ENCODE peak calls at places on chromosomes 4 and X, in seven cellular contexts. H is psoas muscle, F is SK-N-SH, R is tibial artery, V is brain microvascular endothelial cell, D is PC-3, U is GM12865. N is an unnamed sample.

GRCh38 chr4:137960371-137961050 is 281.6 kb downstream of the SLC7A11 start:
- DNase-seq in H (no peak), F (no peak), R (no peak), V (peak), D (peak), U (no peak), N (no peak)

GRCh38 chr4:185395255-185395955 is at the start of gene LRP2BP:
- DNase-seq in H (no peak), F (no peak), R (no peak), V (no peak), D (peak), U (peak), N (no peak)

GRCh38 chrX:132433001-132433400 is 55.8 kb downstream of the MBNL3 start:
- DNase-seq in H (no peak), F (no peak), R (no peak), V (no peak), D (no peak), U (no peak), N (no peak)

GRCh38 chr4:176001171-176002006 is 64.3 kb upstream of the WDR17 start:
- DNase-seq in H (peak), F (peak), R (no peak), V (peak), D (no peak), U (no peak), N (no peak)

GRCh38 chrX:119753001-119753400 is 5.4 kb upstream of the SOWAHD start:
- DNase-seq in H (no peak), F (no peak), R (no peak), V (no peak), D (no peak), U (no peak), N (no peak)

GRCh38 chr4:48375651-48376291 is 34.4 kb downstream of the SLAIN2 start:
- DNase-seq in H (no peak), F (no peak), R (no peak), V (peak), D (peak), U (no peak), N (no peak)

GRCh38 chr4:3292571-3293409 is at the start of gene RGS12:
- DNase-seq in H (peak), F (peak), R (peak), V (peak), D (peak), U (peak), N (no peak)

GRCh38 chr4:61590881-61591280 is 390.8 kb downstream of the ADGRL3 start:
- DNase-seq in H (no peak), F (no peak), R (no peak), V (no peak), D (no peak), U (no peak), N (no peak)

GRCh38 chrX:153635788-153636668 is 11.0 kb upstream of the DUSP9 start:
- DNase-seq in H (no peak), F (peak), R (no peak), V (no peak), D (peak), U (peak), N (no peak)

GRCh38 chrX:107710617-107711391 is 64.8 kb downstream of the TSC22D3 start:
- DNase-seq in H (no peak), F (no peak), R (peak), V (peak), D (peak), U (peak), N (peak)

GRCh38 chrX:49921109-49921508 is 1.3 kb upstream of the CLCN5 start:
- DNase-seq in H (no peak), F (no peak), R (no peak), V (no peak), D (no peak), U (no peak), N (no peak)

DNA sequence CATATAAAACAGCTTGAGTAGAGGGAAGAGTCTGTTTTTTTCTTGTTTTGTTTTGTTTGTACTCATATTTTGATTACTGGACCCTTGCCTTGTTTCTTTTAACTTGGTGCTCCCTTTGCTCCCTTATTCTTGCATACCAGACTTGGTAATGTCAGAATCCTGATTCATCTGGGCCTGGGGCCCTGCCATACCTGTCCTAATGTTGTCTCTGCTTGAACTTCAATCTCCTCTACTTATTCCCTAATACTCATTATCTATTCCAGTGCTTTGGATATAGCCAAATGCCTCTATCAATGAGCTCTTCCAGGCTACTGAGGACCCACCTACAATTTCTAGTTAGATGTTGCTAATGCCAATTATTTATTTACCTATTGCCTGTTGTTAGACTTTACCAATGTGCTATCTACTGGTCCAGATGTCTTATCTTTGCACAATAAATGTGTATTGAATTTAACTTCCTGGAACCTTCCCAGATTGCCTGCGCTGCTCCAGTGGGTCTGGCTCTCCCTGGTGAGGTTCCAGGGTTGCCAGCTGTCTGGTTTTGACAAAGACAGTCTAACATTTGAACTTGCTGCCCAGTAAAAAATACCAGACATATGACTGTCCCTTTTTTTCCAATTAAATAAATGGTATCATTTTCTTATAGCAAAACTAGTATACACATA is 64.4 kb upstream of the ACSL4 start:
- DNase-seq in H (no peak), F (peak), R (no peak), V (no peak), D (peak), U (no peak), N (no peak)
- TF ChIP-seq CTCF in H (no peak), F (no peak), R (no peak), V (no peak), D (no peak), U (no peak), N (no peak)

GRCh38 chr4:6941796-6942195 is 32.2 kb downstream of the TBC1D14 start:
- DNase-seq in H (no peak), F (no peak), R (no peak), V (no peak), D (no peak), U (peak), N (no peak)
- H3K4me3 ChIP-seq in H (no peak), F (no peak), R (no peak), V (no peak), D (no peak), U (no peak), N (no peak)

DNA sequence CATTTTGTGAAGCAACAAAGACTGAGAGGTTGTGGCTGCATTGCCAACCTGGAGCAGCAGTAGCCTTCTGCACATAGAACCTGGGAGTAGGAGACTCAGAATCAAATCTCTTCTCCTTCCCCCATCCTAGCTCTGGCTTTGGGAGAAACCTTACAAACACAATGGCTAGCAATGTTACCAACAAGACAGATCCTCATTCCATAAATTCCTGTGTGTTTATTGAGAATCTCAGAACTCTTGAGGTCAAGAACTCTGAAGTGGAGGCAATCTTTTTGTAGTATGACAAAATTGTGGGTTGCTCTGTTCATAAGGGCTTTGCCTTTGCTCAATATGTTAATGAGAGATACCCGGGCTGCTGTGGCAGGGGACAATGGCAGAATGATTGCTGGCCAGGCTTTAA is 406.7 kb upstream of the SPANXN1 start:
- DNase-seq in H (no peak), F (no peak), R (no peak), V (no peak), D (no peak), U (no peak), N (no peak)
- TF ChIP-seq CTCF in H (no peak), F (no peak), R (no peak), V (no peak), D (no peak), U (no peak), N (no peak)

DNA sequence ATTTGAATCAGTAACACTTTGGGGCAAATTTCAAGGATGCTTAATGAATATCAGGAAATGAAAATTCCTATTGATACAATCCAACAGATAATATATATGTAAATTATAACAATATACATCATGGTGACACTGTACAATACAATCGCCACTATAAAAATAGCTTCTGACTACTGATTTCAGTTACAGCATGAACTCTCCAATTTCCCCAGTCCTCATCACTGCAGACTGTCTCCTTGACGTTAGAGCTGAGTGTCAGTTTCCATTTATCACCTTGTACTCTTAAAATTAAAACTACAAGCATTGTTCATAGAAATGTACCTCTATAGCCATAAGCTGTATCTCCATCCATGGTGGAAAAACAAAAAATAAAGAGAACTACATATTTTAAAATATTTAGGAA is 23.4 kb downstream of the TBC1D9 start:
- DNase-seq in H (no peak), F (no peak), R (no peak), V (no peak), D (no peak), U (no peak), N (no peak)
- H3K4me3 ChIP-seq in H (no peak), F (no peak), R (no peak), V (no peak), D (no peak), U (no peak), N (no peak)

DNA sequence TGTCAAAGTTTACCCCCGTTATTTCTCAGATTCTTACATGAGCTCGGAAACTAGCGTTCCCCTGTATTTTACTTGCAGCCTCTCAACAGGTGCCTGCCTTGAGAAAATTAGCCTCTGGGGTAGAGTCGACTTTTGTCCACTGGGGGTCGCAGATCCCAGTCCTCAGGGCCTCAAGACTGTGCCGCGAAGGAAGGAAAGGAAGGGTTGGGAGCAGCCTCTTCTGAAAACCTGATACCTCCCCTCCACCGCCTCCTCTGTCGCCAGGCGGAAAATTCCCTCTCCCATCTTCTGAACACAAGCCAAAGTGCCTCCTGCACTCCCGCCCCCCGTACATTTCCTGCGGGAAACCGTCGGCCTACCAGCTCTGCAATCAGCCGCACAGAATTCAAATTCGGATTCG is 44.4 kb upstream of the TMSB15B start:
- DNase-seq in H (peak), F (peak), R (peak), V (peak), D (peak), U (peak), N (peak)
- TF ChIP-seq CTCF in H (peak), F (peak), R (peak), V (peak), D (peak), U (peak), N (peak)

N was measured in GM12864.